ENCODE peak calls at places on chromosomes 1 and 21, in five cellular contexts. W is GF-D8; V is A673; S is stimulated activated CD4-positive, alpha-beta T cell treated with anti-CD3 and anti-CD28 coated beads, Interleukin-4, amount 100 ng/mL, for 24 hours; D is activated gamma-delta T cell treated with anti-CD3 and anti-CD28 coated beads, Interleukin-2, amount 50 U/mL, for 16 hours. B is an unnamed sample.

GRCh38 chr1:207565546-207566468 is 69.8 kb downstream of the CR1 start:
- DNase-seq in W (no peak), V (peak), S (no peak), D (no peak), B (no peak)

GRCh38 chr1:19769211-19769932 is 30.3 kb downstream of the TMCO4 start:
- DNase-seq in W (no peak), V (no peak), S (no peak), D (no peak), B (no peak)

GRCh38 chr1:93734999-93735398 is 53.4 kb upstream of the BCAR3 start:
- DNase-seq in W (no peak), V (no peak), S (no peak), D (no peak), B (no peak)

GRCh38 chr1:110155878-110156522 is 5.7 kb downstream of the SLC6A17 start:
- DNase-seq in W (no peak), V (peak), S (peak), D (peak), B (no peak)

GRCh38 chr1:232998646-232999045 is 48.2 kb downstream of the NTPCR start:
- DNase-seq in W (no peak), V (no peak), S (no peak), D (no peak), B (no peak)

GRCh38 chr1:2053217-2053616 is 3.0 kb downstream of the PRKCZ start:
- DNase-seq in W (no peak), V (no peak), S (no peak), D (no peak), B (no peak)

GRCh38 chr1:162674018-162674608 is 41.8 kb downstream of the DDR2 start:
- DNase-seq in W (no peak), V (peak), S (no peak), D (no peak), B (no peak)

GRCh38 chr1:202274611-202275010 is 67.1 kb downstream of the UBE2T start:
- DNase-seq in W (no peak), V (peak), S (peak), D (no peak), B (no peak)

GRCh38 chr21:43194303-43195130 is 25.7 kb downstream of the CRYAA start:
- DNase-seq in W (no peak), V (no peak), S (no peak), D (no peak), B (no peak)

GRCh38 chr21:34091607-34092006 is 18.2 kb downstream of the MRPS6 start:
- DNase-seq in W (no peak), V (peak), S (no peak), D (no peak), B (no peak)

GRCh38 chr21:30831194-30831765 is 1.7 kb upstream of the KRTAP7-1 start:
- DNase-seq in W (peak), V (peak), S (peak), D (peak), B (peak)

GRCh38 chr1:28782011-28782410 is 30.0 kb upstream of the OPRD1 start:
- DNase-seq in W (no peak), V (no peak), S (no peak), D (no peak), B (no peak)

GRCh38 chr1:226706664-226707063 is 32.4 kb downstream of the ITPKB start:
- DNase-seq in W (no peak), V (no peak), S (no peak), D (no peak), B (no peak)

GRCh38 chr1:12486401-12487005 is 131.5 kb downstream of the DHRS3 start:
- DNase-seq in W (no peak), V (no peak), S (no peak), D (no peak), B (no peak)

GRCh38 chr1:196734006-196734405 is 40.6 kb upstream of the CFHR3 start:
- DNase-seq in W (no peak), V (no peak), S (no peak), D (no peak), B (no peak)

GRCh38 chr1:57503337-57503736 is 79.5 kb upstream of the DAB1 start:
- DNase-seq in W (no peak), V (no peak), S (no peak), D (no peak), B (no peak)

GRCh38 chr21:38825269-38825668 is 19.5 kb downstream of the ETS2 start:
- DNase-seq in W (no peak), V (no peak), S (no peak), D (no peak), B (no peak)

GRCh38 chr1:234886081-234886874 is 242.4 kb downstream of the TOMM20 start:
- DNase-seq in W (no peak), V (no peak), S (no peak), D (no peak), B (no peak)

GRCh38 chr1:113692342-113692741 is 66.9 kb downstream of the PHTF1 start:
- DNase-seq in W (no peak), V (no peak), S (no peak), D (no peak), B (no peak)

B was measured in effector memory CD4-positive, alpha-beta T cell.